ENCODE peak calls at places on chromosomes 12 and 14, in seven cellular contexts. Y is A549; U is effector memory CD4-positive, alpha-beta T cell; W is SK-N-SH; J is AG04450; N is fibroblast of lung; E is neural progenitor cell. G is an unnamed sample.

GRCh38 chr12:132597333-132598283 is 12.8 kb downstream of the LRCOL1 start:
- DNase-seq in N (peak), U (peak), Y (no peak), E (peak), W (no peak), J (no peak), G (no peak)

GRCh38 chr14:57378661-57379060 is 11.7 kb upstream of the NAA30 start:
- DNase-seq in J (no peak), N (peak), E (no peak), Y (no peak), U (no peak), W (no peak), G (no peak)

GRCh38 chr12:70590051-70590450 is 47.2 kb downstream of the PTPRB start:
- DNase-seq in U (no peak), J (peak), W (peak), N (peak), E (peak), Y (peak), G (peak)

GRCh38 chr12:75239987-75240386 is 30.3 kb upstream of the KCNC2 start:
- DNase-seq in N (no peak), E (no peak), U (no peak), J (no peak), W (no peak), Y (no peak), G (no peak)

GRCh38 chr14:77133718-77134338 is 7.8 kb downstream of the ZDHHC22 start:
- DNase-seq in E (peak), Y (peak), U (no peak), N (peak), J (peak), W (no peak), G (no peak)

GRCh38 chr14:21054123-21054767 is 3.4 kb upstream of the RNASE8 start:
- DNase-seq in N (no peak), J (no peak), E (no peak), Y (no peak), U (no peak), W (no peak), G (no peak)

GRCh38 chr14:63045612-63046320 is 508 bp upstream of the KCNH5 start:
- DNase-seq in U (no peak), Y (peak), N (peak), E (peak), W (peak), J (peak), G (no peak)

GRCh38 chr14:57486767-57487379 is 6.8 kb downstream of the CCDC198 start:
- DNase-seq in U (no peak), E (peak), Y (no peak), J (peak), W (peak), N (peak), G (no peak)

GRCh38 chr12:89327477-89328094 is 24.7 kb downstream of the DUSP6 start:
- DNase-seq in N (no peak), W (no peak), E (no peak), J (no peak), U (no peak), Y (no peak), G (no peak)

GRCh38 chr12:89328483-89329030 is 23.7 kb downstream of the DUSP6 start:
- DNase-seq in N (no peak), Y (no peak), E (no peak), U (no peak), W (no peak), J (no peak), G (no peak)

GRCh38 chr12:89325495-89325894 is 26.8 kb downstream of the DUSP6 start:
- DNase-seq in E (peak), Y (no peak), U (no peak), J (no peak), N (no peak), W (no peak), G (no peak)

GRCh38 chr12:89324437-89324836 is 27.9 kb downstream of the DUSP6 start:
- DNase-seq in W (no peak), N (no peak), U (no peak), E (no peak), J (no peak), Y (no peak), G (no peak)

DNA sequence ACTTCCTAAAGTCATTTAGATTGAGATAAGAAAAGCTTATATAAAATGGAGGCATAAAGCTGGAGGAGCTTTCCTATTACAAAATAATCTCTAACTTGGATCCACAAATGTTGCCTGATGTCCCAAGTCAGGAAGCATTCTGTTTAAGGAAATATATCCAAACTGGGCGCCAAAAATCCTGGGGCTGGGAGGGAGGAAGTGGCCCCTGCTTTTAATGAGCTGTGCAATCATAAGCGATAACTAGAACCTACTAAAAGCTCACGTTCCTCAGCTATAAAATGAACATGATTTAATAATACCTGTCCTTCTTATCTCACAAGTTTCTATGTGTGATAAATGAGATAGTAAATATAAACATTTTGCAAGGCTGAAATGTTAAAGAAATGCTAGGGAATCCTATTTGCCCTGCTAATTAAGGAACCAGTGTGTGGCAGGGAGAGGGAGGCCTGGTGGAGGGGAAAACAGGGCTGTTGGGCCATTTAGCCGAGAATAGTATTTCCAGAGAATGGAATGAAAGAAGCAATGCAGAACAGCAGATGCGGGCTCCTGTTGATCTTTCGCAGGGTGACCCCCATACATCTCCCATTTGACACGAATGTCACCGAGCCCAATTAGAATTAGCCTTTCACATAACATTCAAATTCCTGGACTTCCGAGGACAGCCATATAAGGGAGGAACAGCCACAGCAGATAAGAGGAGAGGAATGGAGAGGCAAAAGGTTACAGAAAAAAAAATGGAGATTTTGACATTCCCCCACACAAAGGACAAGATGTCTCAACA is 25.9 kb downstream of the DUSP6 start:
- DNase-seq in W (no peak), U (no peak), N (no peak), J (no peak), Y (no peak), E (peak), G (no peak)
- H3K27ac ChIP-seq in W (no peak), U (no peak), N (no peak), J (no peak), Y (no peak), E (peak), G (no peak)

GRCh38 chr12:101277443-101277842 is 2.5 kb upstream of the UTP20 start:
- DNase-seq in Y (no peak), N (no peak), U (no peak), W (no peak), E (no peak), J (no peak), G (no peak)

GRCh38 chr12:101276433-101276832 is 3.5 kb upstream of the UTP20 start:
- DNase-seq in N (no peak), Y (no peak), J (no peak), U (no peak), W (no peak), E (no peak), G (no peak)

DNA sequence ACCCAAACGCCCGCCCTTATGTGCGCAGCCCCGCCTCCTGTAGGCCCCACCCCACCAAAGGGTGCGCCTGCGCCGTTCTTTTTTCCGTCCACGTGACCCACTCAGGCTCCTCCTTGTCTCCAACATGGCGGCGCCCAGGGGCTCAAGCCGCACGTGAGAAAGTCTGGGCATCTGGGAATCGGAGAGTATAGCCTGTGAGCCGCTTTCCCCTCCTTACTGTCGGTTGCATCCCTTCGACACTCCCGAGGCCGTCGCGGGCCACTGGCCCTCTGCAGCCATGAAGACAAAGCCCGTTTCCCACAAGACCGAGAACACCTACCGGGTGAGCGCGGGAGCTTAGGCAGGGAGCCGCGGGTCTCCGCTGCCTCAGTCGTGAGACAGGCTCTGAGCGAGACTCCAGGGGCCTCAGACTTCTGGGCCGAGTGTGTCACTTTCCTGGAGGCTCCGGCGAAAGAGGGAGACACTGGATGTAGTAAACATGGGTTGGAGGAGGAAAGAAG is at the start of gene UTP20:
- DNase-seq in J (peak), Y (peak), N (peak), W (peak), E (peak), U (peak), G (peak)
- H3K27ac ChIP-seq in J (no peak), Y (peak), N (peak), W (no peak), E (peak), U (peak), G (no peak)

GRCh38 chr12:104168596-104168995 is 30.6 kb upstream of the NFYB start:
- DNase-seq in N (no peak), E (no peak), J (no peak), W (no peak), U (no peak), Y (no peak), G (no peak)

GRCh38 chr12:104167519-104168458 is 29.8 kb upstream of the NFYB start:
- DNase-seq in W (no peak), Y (no peak), J (no peak), E (no peak), N (no peak), U (no peak), G (no peak)

GRCh38 chr12:104165801-104166200 is 27.8 kb upstream of the NFYB start:
- DNase-seq in Y (no peak), J (no peak), E (no peak), N (no peak), W (no peak), U (no peak), G (no peak)

GRCh38 chr12:104164635-104165034 is 26.6 kb upstream of the NFYB start:
- DNase-seq in U (no peak), E (peak), J (no peak), N (no peak), W (no peak), Y (no peak), G (no peak)

DNA sequence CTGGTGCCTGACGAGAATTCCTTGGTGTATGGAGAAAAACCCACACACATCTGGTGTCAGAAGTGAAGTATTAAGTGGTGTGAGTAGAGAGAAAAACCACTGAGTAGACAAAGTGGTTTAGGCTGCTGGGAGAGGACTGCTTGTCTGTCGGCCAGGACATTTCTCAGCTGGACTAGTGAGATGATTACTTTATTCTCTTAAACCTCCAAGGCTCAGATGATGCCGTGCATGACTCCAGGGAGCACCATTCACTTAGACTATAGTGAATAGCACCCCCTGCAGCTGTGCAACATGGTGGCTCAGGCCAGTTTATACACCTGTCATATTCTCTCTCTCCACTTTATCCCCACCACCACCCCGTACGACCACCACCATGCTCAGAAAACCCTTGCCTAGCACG is 28.5 kb upstream of the NFYB start:
- DNase-seq in Y (no peak), E (no peak), U (no peak), W (no peak), N (peak), J (peak), G (no peak)
- H3K27ac ChIP-seq in Y (no peak), E (no peak), U (no peak), W (no peak), N (no peak), J (no peak), G (no peak)

DNA sequence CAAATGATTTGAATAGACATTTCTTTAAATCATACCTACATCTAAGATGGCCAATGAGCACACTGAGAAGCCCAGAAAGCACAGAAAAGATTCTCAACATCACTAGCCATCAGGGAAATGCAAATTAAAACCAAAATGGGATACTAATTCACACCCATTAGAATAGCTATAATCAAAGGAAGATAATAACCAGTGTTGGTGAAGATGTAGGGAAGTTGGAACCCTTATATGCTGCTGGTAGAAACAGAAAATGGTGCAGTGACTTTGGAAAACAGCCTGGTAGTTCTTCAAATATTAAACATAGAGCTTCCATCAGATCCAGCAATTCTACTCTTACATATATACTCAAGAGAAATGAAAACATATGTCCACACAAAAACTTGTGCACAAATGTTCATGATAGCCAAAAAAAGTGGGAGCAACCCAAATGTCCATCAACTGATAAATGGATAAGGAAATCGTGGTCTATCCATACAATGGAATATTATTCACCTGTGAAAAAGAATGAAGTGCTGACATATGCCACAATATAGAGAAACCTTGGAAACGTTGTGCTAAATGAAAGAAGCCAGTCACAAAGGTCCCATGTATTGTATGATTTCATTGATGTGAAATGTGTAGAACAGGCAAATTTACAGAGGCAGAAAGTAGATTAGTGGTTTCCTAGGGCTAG is 24.4 kb downstream of the SYNE3 start:
- DNase-seq in N (no peak), E (no peak), Y (no peak), J (no peak), W (no peak), U (no peak), G (no peak)
- H3K27ac ChIP-seq in N (no peak), E (no peak), Y (no peak), J (no peak), W (no peak), U (no peak), G (no peak)

G was measured in ascending aorta.